ENCODE peak calls at places on chromosomes 3 and 15, in four cellular contexts. B, S, K and Z are unnamed samples.

GRCh38 chr3:68306571-68306970 is 625.8 kb downstream of the TAFA4 start:
- DNase-seq in B (peak; percentile 0), S (no peak), K (no peak), Z (no peak)

GRCh38 chr3:136350132-136350531 is 100.0 kb downstream of the PCCB start:
- DNase-seq in B (no peak), S (no peak), K (no peak), Z (no peak)

GRCh38 chr3:190731596-190731995 is 130.9 kb downstream of the GMNC start:
- DNase-seq in B (no peak), S (no peak), K (no peak), Z (no peak)

GRCh38 chr15:43225201-43225949 is 4.6 kb upstream of the EPB42 start:
- DNase-seq in B (no peak), S (peak; percentile 71), K (no peak), Z (peak; percentile 63)

GRCh38 chr3:42489937-42490227 is 12.6 kb upstream of the VIPR1 start:
- DNase-seq in B (no peak), S (no peak), K (no peak), Z (no peak)

GRCh38 chr15:78917888-78918287 is 27.0 kb downstream of the CTSH start:
- DNase-seq in B (no peak), S (no peak), K (no peak), Z (no peak)

GRCh38 chr15:37995461-37996347 is 61.3 kb downstream of the TMCO5A start:
- DNase-seq in B (peak; percentile 3), S (peak; percentile 41), K (no peak), Z (no peak)

GRCh38 chr3:111729087-111729846 is 129.8 kb upstream of the PHLDB2 start:
- DNase-seq in B (no peak), S (no peak), K (peak; percentile 33), Z (no peak)

GRCh38 chr3:169146112-169146665 is 517.3 kb downstream of the MECOM start:
- DNase-seq in B (no peak), S (no peak), K (peak; percentile 73), Z (no peak)

GRCh38 chr3:184361932-184362667 is 590 bp downstream of the POLR2H start:
- DNase-seq in B (peak; percentile 77), S (peak; percentile 85), K (peak; percentile 66), Z (no peak)
- TF ChIP-seq POLR2AphosphoS5 in B (no peak), S (no peak), K (peak; percentile 8), Z (no peak)

GRCh38 chr3:73069775-73070444 is 8.5 kb downstream of the EBLN2 start:
- DNase-seq in B (no peak), S (no peak), K (no peak), Z (no peak)
- TF ChIP-seq POLR2AphosphoS5 in B (no peak), S (no peak), K (no peak), Z (no peak)

GRCh38 chr3:66099541-66100065 is 60.9 kb upstream of the MAGI1 start:
- DNase-seq in B (no peak), S (no peak), K (no peak), Z (no peak)
- TF ChIP-seq POLR2AphosphoS5 in B (no peak), S (no peak), K (no peak), Z (no peak)

DNA sequence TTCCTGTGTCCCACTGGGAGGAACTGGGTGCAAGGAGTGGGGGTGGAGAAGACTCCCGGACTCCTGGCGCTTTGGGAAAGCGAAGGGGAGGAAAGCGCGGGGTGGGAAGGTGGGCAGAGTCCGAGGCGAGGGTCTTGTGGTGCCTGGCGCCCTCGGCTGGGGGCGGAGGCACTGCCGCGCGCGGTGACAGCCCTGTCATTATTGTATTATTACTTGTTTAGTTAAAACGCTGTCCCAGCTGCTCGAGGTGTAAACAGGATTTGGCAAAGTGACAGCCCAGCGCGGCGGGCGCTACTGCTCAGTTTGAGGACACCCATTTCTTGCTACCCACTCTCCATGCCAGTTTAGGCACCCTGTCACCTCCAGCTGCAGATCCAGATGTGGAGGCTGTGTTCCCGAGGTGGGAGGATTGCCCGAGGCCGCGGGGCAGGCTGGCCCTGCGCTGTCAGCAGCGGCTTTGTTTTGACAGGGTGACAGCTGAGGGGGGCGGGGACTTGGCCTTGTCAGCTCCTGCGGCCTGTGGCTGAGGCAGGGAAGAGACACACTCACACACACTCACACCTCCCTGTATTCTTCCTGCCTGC is 1.0 kb downstream of the KAT2B start:
- DNase-seq in B (no peak), S (peak; percentile 80), K (peak; percentile 87), Z (no peak)
- TF ChIP-seq POLR2AphosphoS5 in B (no peak), S (no peak), K (peak; percentile 69), Z (no peak)

GRCh38 chr3:58519668-58520402 is 17.2 kb downstream of the ACOX2 start:
- DNase-seq in B (no peak), S (no peak), K (no peak), Z (no peak)
- TF ChIP-seq POLR2AphosphoS5 in B (no peak), S (no peak), K (no peak), Z (no peak)

GRCh38 chr3:86845731-86846130 is 145.2 kb downstream of the VGLL3 start:
- DNase-seq in B (no peak), S (no peak), K (no peak), Z (no peak)
- TF ChIP-seq POLR2AphosphoS5 in B (no peak), S (no peak), K (no peak), Z (no peak)

GRCh38 chr3:37592328-37592727 is 269.4 kb upstream of the CTDSPL start:
- DNase-seq in B (no peak), S (no peak), K (no peak), Z (no peak)
- TF ChIP-seq POLR2AphosphoS5 in B (no peak), S (no peak), K (no peak), Z (no peak)